ENCODE peak calls at places on chromosomes 4 and X, in eight cellular contexts. N, K, E, L, B, H, F and Y are unnamed samples.

GRCh38 chr4:144591401-144591800 is 54.6 kb upstream of the HHIP start:
- DNase-seq in N (no peak), K (no peak), E (no peak), L (no peak), B (no peak), H (peak), F (no peak), Y (no peak)

GRCh38 chr4:82787342-82787741 is 11.3 kb downstream of the SCD5 start:
- DNase-seq in N (no peak), K (no peak), E (no peak), L (no peak), B (no peak), H (peak), F (no peak), Y (no peak)

GRCh38 chrX:73847991-73848390 is 285.0 kb downstream of the CHIC1 start:
- DNase-seq in N (no peak), K (no peak), E (no peak), L (no peak), B (no peak), H (no peak), F (no peak), Y (no peak)

GRCh38 chr4:100895572-100896197 is 377.9 kb upstream of the EMCN start:
- DNase-seq in N (no peak), K (no peak), E (no peak), L (no peak), B (no peak), H (no peak), F (no peak), Y (no peak)

GRCh38 chr4:73010789-73011628 is 58.5 kb downstream of the COX18 start:
- DNase-seq in N (no peak), K (no peak), E (no peak), L (no peak), B (no peak), H (no peak), F (no peak), Y (no peak)

GRCh38 chr4:8079031-8079885 is 79.4 kb downstream of the ABLIM2 start:
- DNase-seq in N (no peak), K (no peak), E (no peak), L (no peak), B (no peak), H (no peak), F (peak), Y (no peak)

GRCh38 chr4:87306056-87306455 is 16.6 kb downstream of the HSD17B13 start:
- DNase-seq in N (no peak), K (no peak), E (no peak), L (no peak), B (no peak), H (no peak), F (no peak), Y (no peak)

GRCh38 chr4:1216869-1217294 is 32.0 kb downstream of the CTBP1 start:
- DNase-seq in N (no peak), K (peak), E (no peak), L (peak), B (peak), H (no peak), F (peak), Y (no peak)

GRCh38 chr4:52751349-52751911 is at the start of gene ERVMER34-1:
- DNase-seq in N (peak), K (no peak), E (peak), L (no peak), B (no peak), H (peak), F (no peak), Y (peak)

GRCh38 chrX:24659646-24660045 is 12.5 kb upstream of the PCYT1B start:
- DNase-seq in N (no peak), K (no peak), E (no peak), L (no peak), B (no peak), H (no peak), F (no peak), Y (no peak)

GRCh38 chrX:155065035-155065734 is 5.8 kb downstream of the CMC4 start:
- DNase-seq in N (no peak), K (no peak), E (no peak), L (no peak), B (no peak), H (peak), F (no peak), Y (no peak)

GRCh38 chrX:131778269-131779218 is 234.7 kb downstream of the OR13H1 start:
- DNase-seq in N (no peak), K (no peak), E (no peak), L (no peak), B (peak), H (peak), F (no peak), Y (peak)

GRCh38 chr4:153929651-153930050 is 140.8 kb upstream of the SFRP2 start:
- DNase-seq in N (no peak), K (no peak), E (no peak), L (no peak), B (no peak), H (no peak), F (no peak), Y (no peak)

GRCh38 chrX:24268786-24269185 is 45.1 kb downstream of the SUPT20HL2 start:
- DNase-seq in N (no peak), K (no peak), E (no peak), L (no peak), B (no peak), H (peak), F (no peak), Y (no peak)

GRCh38 chr4:176335421-176335820 is 15.7 kb downstream of the SPCS3 start:
- DNase-seq in N (no peak), K (no peak), E (no peak), L (no peak), B (no peak), H (peak), F (no peak), Y (no peak)

GRCh38 chr4:57424231-57424897 is 314.2 kb upstream of the IGFBP7 start:
- DNase-seq in N (no peak), K (no peak), E (no peak), L (no peak), B (no peak), H (peak), F (no peak), Y (no peak)

GRCh38 chr4:8267077-8267476 is 2.5 kb upstream of the HTRA3 start:
- DNase-seq in N (peak), K (no peak), E (peak), L (no peak), B (no peak), H (peak), F (no peak), Y (peak)

GRCh38 chrX:21735753-21736127 is 22.2 kb downstream of the SMPX start:
- DNase-seq in N (no peak), K (no peak), E (no peak), L (no peak), B (no peak), H (no peak), F (no peak), Y (no peak)

GRCh38 chrX:63330681-63331080 is 20.5 kb downstream of the SPIN4 start:
- DNase-seq in N (no peak), K (no peak), E (no peak), L (no peak), B (no peak), H (peak), F (peak), Y (no peak)

GRCh38 chr4:14566518-14566917 is 435.8 kb upstream of the CPEB2 start:
- DNase-seq in N (no peak), K (no peak), E (no peak), L (no peak), B (no peak), H (peak), F (no peak), Y (no peak)

GRCh38 chrX:154308108-154308946 is 12.7 kb downstream of the TKTL1 start:
- DNase-seq in N (peak), K (peak), E (no peak), L (peak), B (peak), H (peak), F (peak), Y (peak)

GRCh38 chr4:78779280-78779679 is 3.1 kb downstream of the BMP2K start:
- DNase-seq in N (no peak), K (no peak), E (no peak), L (no peak), B (no peak), H (peak), F (no peak), Y (no peak)

GRCh38 chr4:154471924-154472323 is 19.7 kb downstream of the DCHS2 start:
- DNase-seq in N (no peak), K (no peak), E (no peak), L (no peak), B (no peak), H (peak), F (no peak), Y (no peak)

GRCh38 chrX:140572724-140573123 is 67.9 kb upstream of the SOX3 start:
- DNase-seq in N (peak), K (no peak), E (no peak), L (no peak), B (no peak), H (peak), F (no peak), Y (no peak)

GRCh38 chr4:55758570-55758969 is 61.0 kb upstream of the EXOC1L start:
- DNase-seq in N (no peak), K (no peak), E (no peak), L (no peak), B (no peak), H (no peak), F (no peak), Y (no peak)

GRCh38 chr4:40321671-40322131 is 13.4 kb upstream of the CHRNA9 start:
- DNase-seq in N (no peak), K (no peak), E (no peak), L (no peak), B (no peak), H (peak), F (no peak), Y (no peak)

GRCh38 chrX:143634701-143635442 is 1.0 kb downstream of the SLITRK4 start:
- DNase-seq in N (peak), K (no peak), E (peak), L (no peak), B (no peak), H (peak), F (no peak), Y (no peak)

GRCh38 chr4:113049421-113050355 is at the start of gene ANK2:
- DNase-seq in N (peak), K (no peak), E (peak), L (no peak), B (no peak), H (no peak), F (no peak), Y (no peak)

GRCh38 chr4:119604266-119604665 is 24.3 kb downstream of the PDE5A start:
- DNase-seq in N (no peak), K (no peak), E (no peak), L (no peak), B (no peak), H (no peak), F (no peak), Y (no peak)

GRCh38 chr4:7575426-7575825 is 140.7 kb upstream of the PSAPL1 start:
- DNase-seq in N (no peak), K (no peak), E (no peak), L (no peak), B (no peak), H (no peak), F (no peak), Y (no peak)

GRCh38 chr4:7863911-7864681 is 75.6 kb downstream of the AFAP1 start:
- DNase-seq in N (no peak), K (peak), E (no peak), L (no peak), B (no peak), H (no peak), F (no peak), Y (no peak)

GRCh38 chrX:24498975-24499374 is 33.9 kb downstream of the PDK3 start:
- DNase-seq in N (peak), K (no peak), E (no peak), L (no peak), B (no peak), H (peak), F (no peak), Y (no peak)

GRCh38 chr4:89724716-89725115 is 112.2 kb downstream of the SNCA start:
- DNase-seq in N (peak), K (no peak), E (no peak), L (no peak), B (no peak), H (peak), F (no peak), Y (no peak)

GRCh38 chrX:884091-884490 is 253.5 kb downstream of the SHOX start:
- DNase-seq in N (no peak), K (no peak), E (no peak), L (no peak), B (no peak), H (no peak), F (no peak), Y (no peak)